ENCODE peak calls at places on chromosomes 12 and 14, in eight cellular contexts. S is spleen, U is uterus, J is HepG2, B is suprapubic skin, E is endothelial cell of umbilical vein, K is IMR-90, D is transverse colon. P is an unnamed sample. For H3K36me3, the result is how much of the 10 kb centered on the place peaks cover.

GRCh38 chr12:7650091-7650490 is 15.6 kb downstream of the APOBEC1 start:
- DNase-seq in J (no peak), E (no peak), D (no peak), K (no peak), U (no peak), B (no peak), S (no peak), P (no peak)

GRCh38 chr14:54857830-54858269 is 44.8 kb downstream of the GCH1 start:
- DNase-seq in S (no peak), D (no peak), U (no peak), B (no peak), E (no peak), J (no peak), K (no peak), P (no peak)

GRCh38 chr12:9095322-9095721 is 20.4 kb downstream of the A2M start:
- DNase-seq in D (no peak), U (no peak), B (no peak), E (no peak), S (no peak), J (no peak), K (no peak), P (no peak)

GRCh38 chr14:104191409-104191997 is 53.1 kb downstream of the KIF26A start:
- DNase-seq in E (no peak), B (no peak), K (no peak), J (no peak), D (no peak), S (no peak), U (no peak), P (no peak)

GRCh38 chr14:103292426-103293374 is 41.3 kb upstream of the EIF5 start:
- DNase-seq in S (peak), B (peak), D (peak), J (peak), K (peak), U (peak), E (peak), P (peak)

GRCh38 chr12:95574799-95575452 is 23.6 kb upstream of the USP44 start:
- DNase-seq in E (peak), J (peak), B (no peak), U (no peak), D (no peak), K (peak), S (no peak), P (no peak)

GRCh38 chr12:64976131-64976530 is 145.0 kb downstream of the WIF1 start:
- DNase-seq in J (no peak), K (no peak), U (no peak), S (no peak), D (no peak), B (no peak), E (no peak), P (no peak)

GRCh38 chr12:78157199-78157598 is 326.5 kb downstream of the NAV3 start:
- DNase-seq in B (no peak), K (no peak), U (no peak), D (no peak), S (no peak), E (no peak), J (no peak), P (no peak)

GRCh38 chr12:2198088-2198501 is 145.3 kb downstream of the CACNA1C start:
- DNase-seq in U (peak), E (no peak), B (no peak), K (peak), J (no peak), S (no peak), D (no peak), P (no peak)

GRCh38 chr12:12784911-12785814 is at the start of gene APOLD1:
- DNase-seq in S (no peak), D (no peak), J (no peak), E (peak), K (no peak), U (peak), B (peak), P (no peak)

GRCh38 chr12:68327896-68328295 is 4.3 kb downstream of the MDM1 start:
- DNase-seq in J (no peak), B (no peak), E (no peak), U (no peak), K (no peak), D (no peak), S (no peak), P (no peak)

GRCh38 chr14:70052990-70053389 is 135.8 kb downstream of the SLC8A3 start:
- DNase-seq in U (no peak), E (peak), J (peak), D (no peak), B (no peak), S (no peak), K (peak), P (no peak)

GRCh38 chr14:60349663-60350365 is 100.8 kb downstream of the PPM1A start:
- DNase-seq in B (no peak), K (peak), J (peak), E (peak), S (no peak), U (no peak), D (peak), P (no peak)

GRCh38 chr12:91109148-91109564 is 2.1 kb downstream of the LUM start:
- DNase-seq in E (peak), J (peak), U (peak), K (peak), B (peak), D (peak), S (no peak), P (peak)

GRCh38 chr12:100895197-100895596 is 100.6 kb downstream of the ANO4 start:
- DNase-seq in B (no peak), D (no peak), U (no peak), E (no peak), J (no peak), K (no peak), S (no peak), P (no peak)

GRCh38 chr12:130480231-130480630 is 142.5 kb downstream of the PIWIL1 start:
- DNase-seq in E (no peak), D (no peak), J (no peak), S (no peak), U (no peak), B (no peak), K (no peak), P (no peak)

GRCh38 chr12:111410229-111411186 is 4.8 kb downstream of the SH2B3 start:
- DNase-seq in E (peak), S (peak), J (no peak), D (no peak), K (no peak), U (no peak), B (no peak), P (no peak)

GRCh38 chr14:29851397-29851796 is 76.2 kb downstream of the PRKD1 start:
- DNase-seq in K (no peak), D (no peak), B (no peak), J (no peak), S (no peak), E (no peak), U (no peak), P (no peak)

GRCh38 chr12:6336079-6336858 is 5.6 kb downstream of the TNFRSF1A start:
- DNase-seq in S (peak), K (peak), D (peak), B (peak), U (peak), J (peak), E (peak), P (peak)

GRCh38 chr14:65369560-65369959 is 43.0 kb upstream of the FUT8 start:
- DNase-seq in S (no peak), J (no peak), U (no peak), E (no peak), K (no peak), B (no peak), D (no peak), P (no peak)

GRCh38 chr14:95018845-95019244 is 138.5 kb downstream of the DICER1 start:
- DNase-seq in S (no peak), E (no peak), K (no peak), U (no peak), D (no peak), B (no peak), J (no peak), P (no peak)

GRCh38 chr12:57836442-57837375 is 9.8 kb downstream of the CTDSP2 start:
- DNase-seq in D (peak), U (peak), K (peak), S (no peak), J (no peak), E (peak), B (no peak), P (no peak)

GRCh38 chr12:68119724-68120211 is 39.8 kb downstream of the IFNG start:
- DNase-seq in D (no peak), B (no peak), K (no peak), S (no peak), U (no peak), E (no peak), J (no peak), P (no peak)

GRCh38 chr14:95948608-95949007 is 72.0 kb downstream of the TUNAR start:
- DNase-seq in B (no peak), E (no peak), U (no peak), D (no peak), S (no peak), K (no peak), J (no peak), P (no peak)

GRCh38 chr12:80794506-80794905 is 77.8 kb downstream of the MYF5 start:
- DNase-seq in E (no peak), S (no peak), K (no peak), D (no peak), U (no peak), J (no peak), B (no peak), P (no peak)

GRCh38 chr12:6546016-6546415 is 9.8 kb downstream of the IFFO1 start:
- DNase-seq in K (no peak), U (no peak), B (peak), D (no peak), S (no peak), E (no peak), J (no peak), P (no peak)

GRCh38 chr12:12685305-12685704 is 10.7 kb downstream of the GPR19 start:
- DNase-seq in E (no peak), D (no peak), B (no peak), K (no peak), J (no peak), U (no peak), S (no peak), P (no peak)

GRCh38 chr12:18158774-18159557 is 69.0 kb upstream of the RERGL start:
- DNase-seq in U (no peak), D (no peak), S (no peak), J (peak), E (peak), B (no peak), K (peak), P (peak)

GRCh38 chr14:35347323-35348043 is 55.3 kb downstream of the PSMA6 start:
- DNase-seq in B (peak), K (no peak), E (no peak), U (no peak), S (no peak), J (peak), D (peak), P (no peak)

GRCh38 chr12:124800506-124800905 is 63.2 kb downstream of the SCARB1 start:
- DNase-seq in U (no peak), E (no peak), B (no peak), K (no peak), J (no peak), D (no peak), S (no peak), P (no peak)

GRCh38 chr14:23117371-23118020 is 1.6 kb downstream of the CEBPE start:
- DNase-seq in S (peak), U (no peak), J (no peak), E (no peak), B (no peak), D (no peak), K (no peak), P (no peak)

GRCh38 chr14:100523131-100523530 is 64.1 kb downstream of the BEGAIN start:
- DNase-seq in E (no peak), B (peak), D (no peak), S (peak), J (no peak), K (no peak), U (no peak), P (no peak)

GRCh38 chr14:105377555-105378182 is 20.7 kb upstream of the TEX22 start:
- DNase-seq in J (no peak), B (no peak), S (no peak), E (no peak), K (no peak), U (no peak), D (no peak), P (no peak)
- TF ChIP-seq CTCF in J (no peak), B (no peak), S (no peak), E (no peak), K (no peak), U (no peak), D (no peak), P (no peak)

GRCh38 chr12:15687583-15687982 is 101.6 kb downstream of the EPS8 start:
- DNase-seq in K (no peak), B (no peak), S (no peak), U (no peak), D (no peak), J (no peak), E (no peak), P (no peak)

GRCh38 chr12:15688838-15689237 is 100.3 kb downstream of the EPS8 start:
- DNase-seq in S (no peak), E (no peak), J (no peak), K (no peak), B (no peak), U (no peak), D (no peak), P (no peak)

GRCh38 chr12:15689751-15690191 is 99.4 kb downstream of the EPS8 start:
- DNase-seq in K (no peak), D (no peak), J (peak), S (no peak), U (no peak), E (no peak), B (no peak), P (no peak)

GRCh38 chr12:15690320-15690719 is 98.9 kb downstream of the EPS8 start:
- DNase-seq in S (no peak), K (no peak), B (no peak), E (peak), J (no peak), D (no peak), U (no peak), P (no peak)

GRCh38 chr12:15688202-15688736 is 100.9 kb downstream of the EPS8 start:
- DNase-seq in K (no peak), J (no peak), E (no peak), B (peak), D (peak), S (peak), U (no peak), P (peak)
- TF ChIP-seq POLR2A in K (no peak), J (no peak), E (no peak), B (no peak), D (peak), S (no peak), U (no peak), P (peak)

GRCh38 chr12:121424632-121424992 is 24.7 kb downstream of the RNF34 start:
- DNase-seq in K (no peak), S (no peak), D (no peak), E (no peak), B (no peak), J (no peak), U (no peak), P (no peak)

GRCh38 chr12:121417847-121418246 is 17.9 kb downstream of the RNF34 start:
- DNase-seq in K (no peak), B (no peak), J (no peak), E (no peak), U (no peak), D (no peak), S (no peak), P (no peak)

GRCh38 chr12:121423253-121423652 is 23.3 kb downstream of the RNF34 start:
- DNase-seq in B (no peak), U (no peak), S (no peak), D (no peak), K (no peak), E (no peak), J (no peak), P (no peak)

GRCh38 chr12:121423682-121424631 is 24.0 kb downstream of the RNF34 start:
- DNase-seq in U (no peak), J (no peak), E (no peak), D (no peak), K (peak), S (no peak), B (no peak), P (no peak)

GRCh38 chr12:121420109-121420508 is 20.2 kb downstream of the RNF34 start:
- DNase-seq in D (no peak), U (no peak), E (no peak), K (no peak), J (no peak), S (no peak), B (no peak), P (no peak)
- H3K36me3 ChIP-seq in D (half or more), U (under half), E (under half), K (under half), J (half or more), S (half or more), B (half or more), P (half or more)

GRCh38 chr12:46131729-46132128 is 137.1 kb downstream of the SLC38A1 start:
- DNase-seq in D (no peak), E (no peak), K (no peak), J (no peak), S (no peak), U (no peak), B (no peak), P (no peak)
- TF ChIP-seq CTCF in D (no peak), E (no peak), K (peak), J (peak), S (no peak), U (no peak), B (no peak), P (peak)

GRCh38 chr14:105525861-105526780 is at the start of gene TMEM121:
- DNase-seq in K (no peak), E (no peak), B (peak), U (peak), J (no peak), D (peak), S (peak), P (no peak)
- TF ChIP-seq POLR2A in K (no peak), E (no peak), B (no peak), U (no peak), J (no peak), D (no peak), S (no peak), P (no peak)

GRCh38 chr12:48131517-48131916 is 12.4 kb downstream of the PFKM start:
- DNase-seq in J (no peak), K (no peak), S (no peak), U (no peak), B (no peak), D (no peak), E (no peak), P (no peak)
- H3K36me3 ChIP-seq in J (under half), K (under half), S (half or more), U (under half), B (half or more), D (under half), E (under half), P (under half)

GRCh38 chr14:73591690-73592448 is at the start of gene ACOT4:
- DNase-seq in J (no peak), D (peak), S (peak), B (no peak), E (no peak), U (no peak), K (peak), P (peak)
- TF ChIP-seq CTCF in J (peak), D (peak), S (no peak), B (no peak), E (no peak), U (peak), K (no peak), P (peak)

GRCh38 chr12:51217133-51217967 is 512 bp downstream of the POU6F1 start:
- DNase-seq in D (peak), B (peak), J (no peak), S (peak), E (peak), K (no peak), U (peak), P (peak)
- TF ChIP-seq POLR2A in D (no peak), B (no peak), J (no peak), S (no peak), E (no peak), K (no peak), U (no peak), P (no peak)

GRCh38 chr12:53510181-53510812 is 3.0 kb upstream of the NPFF start:
- DNase-seq in E (no peak), D (no peak), J (no peak), S (no peak), U (no peak), K (no peak), B (peak), P (no peak)
- H3K36me3 ChIP-seq in E (under half), D (under half), J (under half), S (half or more), U (under half), K (under half), B (half or more), P (half or more)

P was measured in Peyer's patch.